ENCODE peak calls at places on chromosomes 13 and 19, in seven cellular contexts. S is effector CD4-positive, alpha-beta T cell; G is psoas muscle; R is fibroblast of mammary gland; X is HepG2; E is activated CD4-positive, CD25-positive, alpha-beta regulatory T cell; U is anterior cingulate cortex. V is an unnamed sample.

GRCh38 chr13:94712287-94712811 is at the start of gene SOX21:
- DNase-seq in X (no peak), E (no peak), U (peak; percentile 28), G (no peak), S (no peak), R (no peak), V (no peak)

GRCh38 chr19:42467437-42467760 is 24.7 kb upstream of the CXCL17 start:
- DNase-seq in X (no peak), R (peak; percentile 43), E (no peak), G (no peak), U (no peak), S (no peak), V (no peak)

GRCh38 chr19:46416077-46416709 is 2.8 kb upstream of the CCDC8 start:
- DNase-seq in E (no peak), U (peak; percentile 76), S (no peak), X (peak; percentile 59), G (peak; percentile 88), R (peak; percentile 81), V (peak; percentile 96)

GRCh38 chr19:48569814-48570213 is 17.8 kb downstream of the SULT2B1 start:
- DNase-seq in U (no peak), X (no peak), S (no peak), R (peak; percentile 65), E (no peak), G (no peak), V (no peak)

GRCh38 chr13:37448072-37448471 is 150.5 kb downstream of the POSTN start:
- DNase-seq in U (no peak), S (no peak), E (no peak), R (no peak), G (no peak), X (no peak), V (no peak)

GRCh38 chr19:8158411-8159074 is 9.2 kb upstream of the FBN3 start:
- DNase-seq in S (peak; percentile 15), E (no peak), G (no peak), X (peak; percentile 87), U (peak; percentile 66), R (peak; percentile 80), V (no peak)

GRCh38 chr19:33385956-33386355 is 12.4 kb downstream of the CEBPG start:
- DNase-seq in R (no peak), G (peak; percentile 82), X (no peak), S (no peak), E (no peak), U (no peak), V (no peak)

GRCh38 chr13:107275945-107276614 is 708.1 kb upstream of the ARGLU1 start:
- DNase-seq in G (no peak), X (no peak), S (no peak), U (no peak), E (no peak), R (peak; percentile 15), V (no peak)

GRCh38 chr19:1408300-1409203 is 1.2 kb downstream of the DAZAP1 start:
- DNase-seq in R (peak; percentile 47), G (peak; percentile 77), U (no peak), X (no peak), E (peak; percentile 35), S (peak; percentile 48), V (no peak)